ENCODE peak calls at places on chromosomes 7 and 10, in four cellular contexts. H is activated CD4-positive, alpha-beta memory T cell treated with anti-CD3 and anti-CD28 coated beads, Interleukin-2, amount 10 ng/mL, durations not matched to agents 7 days and 5 days; G is stimulated activated CD8-positive, alpha-beta memory T cell treated with anti-CD3 and anti-CD28 coated beads, Interleukin-15, amount 100 ng/mL, for 24 hours; I is ovary. P is an unnamed sample.

GRCh38 chr7:39595102-39595620 is 28.2 kb upstream of the RALA start:
- DNase-seq in I (no peak), H (no peak), G (no peak), P (no peak)

GRCh38 chr7:98186452-98187137 is 24.6 kb upstream of the BHLHA15 start:
- DNase-seq in I (no peak), H (no peak), G (no peak), P (no peak)

GRCh38 chr10:21173964-21174669 is 277.0 kb upstream of the NEBL start:
- DNase-seq in G (no peak), H (no peak), I (peak; percentile 53), P (no peak)

GRCh38 chr7:151412318-151412717 is 2.5 kb upstream of the WDR86 start:
- DNase-seq in I (no peak), H (no peak), G (no peak), P (no peak)

GRCh38 chr10:102645388-102645740 is 1.1 kb downstream of the TRIM8 start:
- DNase-seq in H (peak; percentile 58), I (no peak), G (no peak), P (no peak)

GRCh38 chr7:144256112-144256511 is 8.5 kb downstream of the OR2A7 start:
- DNase-seq in H (no peak), G (no peak), I (no peak), P (no peak)

GRCh38 chr7:44383566-44383965 is 58.2 kb upstream of the CAMK2B start:
- DNase-seq in H (peak; percentile 10), I (no peak), G (no peak), P (no peak)

GRCh38 chr7:91142743-91143142 is 121.5 kb upstream of the FZD1 start:
- DNase-seq in H (no peak), G (no peak), I (no peak), P (no peak)

GRCh38 chr7:108347616-108348015 is 108.6 kb downstream of the NRCAM start:
- DNase-seq in H (no peak), G (no peak), I (no peak), P (no peak)

GRCh38 chr7:40248681-40249080 is 113.9 kb downstream of the SUGCT start:
- DNase-seq in I (no peak), H (no peak), G (no peak), P (no peak)

GRCh38 chr7:78168869-78169268 is 370.3 kb downstream of the PHTF2 start:
- DNase-seq in G (no peak), H (no peak), I (no peak), P (no peak)

GRCh38 chr7:44847509-44847919 is 373 bp downstream of the H2AZ2 start:
- DNase-seq in G (no peak), H (peak; percentile 89), I (peak; percentile 93), P (peak; percentile 50)

GRCh38 chr7:2164646-2165045 is 68.1 kb downstream of the MAD1L1 start:
- DNase-seq in G (no peak), H (no peak), I (no peak), P (no peak)

GRCh38 chr10:127325506-127325905 is 129.1 kb upstream of the INSYN2A start:
- DNase-seq in H (no peak), G (no peak), I (no peak), P (no peak)

GRCh38 chr7:36355490-36355889 is 34.2 kb upstream of the ANLN start:
- DNase-seq in I (no peak), H (no peak), G (no peak), P (no peak)